ENCODE peak calls at places on chromosomes 6 and 20, in nine cellular contexts. J, A, F, X, B, E, S, D and R are unnamed samples.

GRCh38 chr20:25490656-25491445 is 83.4 kb downstream of the GINS1 start:
- DNase-seq in J (no peak), A (no peak), F (no peak), X (no peak), B (no peak), E (no peak), S (no peak), D (no peak), R (no peak)

GRCh38 chr6:82182756-82183155 is 64.8 kb downstream of the IBTK start:
- DNase-seq in J (no peak), A (peak; percentile 77), F (no peak), X (no peak), B (peak; percentile 56), E (no peak), S (no peak), D (peak; percentile 35), R (no peak)

GRCh38 chr20:59817406-59817805 is 116.0 kb downstream of the SYCP2 start:
- DNase-seq in J (no peak), A (no peak), F (no peak), X (no peak), B (no peak), E (peak; percentile 12), S (no peak), D (no peak), R (no peak)

GRCh38 chr6:149701699-149702098 is 16.2 kb downstream of the LATS1 start:
- DNase-seq in J (no peak), A (no peak), F (no peak), X (no peak), B (peak; percentile 77), E (peak; percentile 38), S (no peak), D (no peak), R (no peak)

GRCh38 chr20:46438156-46438750 is 31.8 kb upstream of the ELMO2 start:
- DNase-seq in J (no peak), A (peak; percentile 67), F (peak; percentile 20), X (peak; percentile 69), B (peak; percentile 73), E (no peak), S (peak; percentile 44), D (peak; percentile 11), R (peak; percentile 50)

GRCh38 chr6:164097557-164098398 is 683.3 kb downstream of the QKI start:
- DNase-seq in J (no peak), A (peak; percentile 75), F (no peak), X (no peak), B (peak; percentile 40), E (peak; percentile 40), S (no peak), D (peak; percentile 78), R (no peak)

GRCh38 chr20:25058797-25059486 is 1.0 kb upstream of the ACSS1 start:
- DNase-seq in J (no peak), A (peak; percentile 57), F (peak; percentile 24), X (peak; percentile 27), B (peak; percentile 37), E (no peak), S (no peak), D (peak; percentile 30), R (no peak)

GRCh38 chr20:38214871-38215788 is 45.4 kb downstream of the KIAA1755 start:
- DNase-seq in J (no peak), A (no peak), F (no peak), X (no peak), B (no peak), E (no peak), S (no peak), D (no peak), R (no peak)

DNA sequence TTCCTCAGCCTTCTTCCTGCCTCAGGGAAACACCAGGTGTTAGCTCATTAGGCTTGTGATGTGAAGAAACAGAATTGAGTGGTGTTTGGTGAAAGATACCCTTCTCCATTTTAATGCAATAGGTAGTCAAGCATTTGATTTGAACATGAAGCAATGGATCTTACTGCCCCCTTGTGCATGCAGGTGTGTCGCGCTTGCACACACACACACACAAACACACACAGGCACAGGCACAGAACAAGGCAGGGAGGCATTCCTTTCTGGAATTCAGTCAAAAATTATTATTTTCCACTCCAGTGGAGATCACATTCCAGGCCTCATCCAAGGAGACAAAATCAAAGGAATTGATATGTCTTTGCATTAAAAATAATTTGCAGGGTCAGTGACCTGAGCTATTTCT is 667.0 kb upstream of the MARCKS start:
- DNase-seq in J (no peak), A (peak; percentile 44), F (no peak), X (no peak), B (no peak), E (no peak), S (no peak), D (no peak), R (no peak)
- TF ChIP-seq CTCF in J (no peak), A (peak; percentile 53), F (no peak), X (no peak), B (no peak), E (peak; percentile 48), S (no peak), D (no peak), R (no peak)

DNA sequence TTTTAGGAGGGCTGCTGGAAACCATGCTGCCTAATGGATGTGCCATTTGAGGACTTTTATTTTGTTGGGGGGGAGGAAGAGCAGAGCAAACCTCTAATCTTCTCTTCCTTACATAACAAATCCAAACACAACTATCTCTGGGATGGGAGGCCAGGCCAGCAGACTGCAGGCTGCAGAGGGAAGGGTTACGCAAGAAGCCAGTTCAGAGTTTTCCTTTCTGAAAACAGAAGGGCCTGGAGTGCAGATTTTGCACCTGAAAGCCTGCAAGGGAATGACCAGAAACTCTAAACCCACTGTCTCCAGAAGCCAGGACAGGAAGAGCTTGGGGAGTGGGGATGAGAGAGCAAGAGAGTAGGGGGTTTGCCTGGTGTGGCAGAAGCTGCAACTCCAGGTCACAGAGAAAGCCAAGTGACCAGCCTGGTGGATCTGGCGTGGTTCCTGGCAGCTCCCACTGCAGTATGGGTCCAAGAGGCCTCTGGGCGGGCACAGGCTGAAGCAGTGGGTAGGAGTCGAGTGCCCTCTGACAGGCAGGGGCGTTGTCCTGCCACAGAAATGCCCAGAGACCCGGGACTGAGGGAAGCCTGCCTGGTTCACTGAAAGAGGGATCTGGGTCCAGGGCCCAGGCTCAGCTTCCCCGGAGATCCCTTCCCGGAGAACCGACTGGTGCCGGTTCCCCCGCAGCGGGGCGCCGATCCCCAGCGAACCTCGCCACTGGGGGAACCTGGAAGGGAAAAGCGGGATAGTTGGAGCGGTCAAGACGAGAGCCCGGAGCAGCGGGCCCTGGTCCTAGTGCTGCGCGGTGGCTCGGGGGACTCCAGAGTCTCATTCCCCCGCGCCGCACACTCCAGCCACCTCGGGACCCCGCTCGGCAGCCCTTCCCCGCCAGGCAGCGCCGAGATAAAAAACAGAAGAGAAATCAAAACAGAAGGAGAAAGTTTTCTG is 6.7 kb downstream of the MAFB start:
- DNase-seq in J (no peak), A (peak; percentile 57), F (no peak), X (no peak), B (peak; percentile 40), E (no peak), S (no peak), D (no peak), R (no peak)
- TF ChIP-seq CTCF in J (no peak), A (no peak), F (no peak), X (no peak), B (no peak), E (no peak), S (no peak), D (no peak), R (no peak)

GRCh38 chr6:156989159-156989806 is 212.1 kb downstream of the ARID1B start:
- DNase-seq in J (no peak), A (no peak), F (no peak), X (no peak), B (no peak), E (no peak), S (no peak), D (no peak), R (no peak)

GRCh38 chr6:156992396-156992795 is 215.2 kb downstream of the ARID1B start:
- DNase-seq in J (no peak), A (peak; percentile 23), F (no peak), X (no peak), B (no peak), E (no peak), S (no peak), D (no peak), R (no peak)

GRCh38 chr6:156985309-156985708 is 208.1 kb downstream of the ARID1B start:
- DNase-seq in J (no peak), A (no peak), F (no peak), X (no peak), B (no peak), E (no peak), S (no peak), D (no peak), R (no peak)

GRCh38 chr6:156991971-156992370 is 214.8 kb downstream of the ARID1B start:
- DNase-seq in J (no peak), A (peak; percentile 56), F (no peak), X (no peak), B (peak; percentile 15), E (no peak), S (no peak), D (peak; percentile 46), R (no peak)

DNA sequence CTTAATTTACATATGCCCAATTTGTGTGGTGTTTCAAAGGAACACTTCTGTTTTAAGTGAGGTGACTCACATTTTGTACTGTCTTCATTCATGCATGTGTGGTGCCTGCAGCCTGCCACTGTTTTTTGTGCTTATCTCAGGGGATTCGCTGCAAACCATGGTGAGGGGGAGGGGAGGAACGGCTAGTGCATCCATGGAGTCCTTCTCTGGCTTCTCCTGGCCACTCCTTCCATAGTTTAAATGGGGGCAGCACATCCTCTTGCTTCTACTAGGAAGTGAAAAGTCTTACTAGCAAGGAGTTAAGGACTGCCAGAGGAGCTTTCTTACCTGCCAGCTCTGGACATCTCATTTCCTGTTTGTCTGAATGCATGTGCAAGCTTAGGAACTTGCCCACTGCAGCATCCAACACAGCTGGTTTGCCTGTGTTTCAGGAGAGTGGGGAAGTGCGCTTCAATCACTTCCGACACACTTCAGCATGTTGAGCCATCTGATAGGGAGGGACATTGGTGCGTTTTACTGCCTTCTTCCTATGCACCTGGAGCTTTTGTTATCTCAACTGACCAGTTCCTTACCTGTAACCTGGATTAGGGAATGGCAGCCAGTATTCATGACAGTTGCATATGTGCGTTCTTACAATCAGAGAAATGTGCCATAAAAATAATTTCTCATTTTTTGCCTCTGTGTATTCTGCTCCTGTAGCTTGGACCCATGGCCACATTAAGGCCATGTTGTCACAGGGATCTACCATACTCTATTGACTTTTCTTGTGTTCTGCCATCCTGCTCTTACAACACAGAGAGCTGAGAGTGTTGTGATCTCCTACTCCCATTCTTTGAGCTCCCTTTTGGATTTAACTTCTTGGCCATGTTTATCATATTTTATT is 211.3 kb downstream of the ARID1B start:
- DNase-seq in J (no peak), A (no peak), F (no peak), X (no peak), B (no peak), E (no peak), S (peak; percentile 53), D (peak; percentile 26), R (peak; percentile 40)
- TF ChIP-seq CTCF in J (no peak), A (no peak), F (no peak), X (no peak), B (no peak), E (no peak), S (no peak), D (no peak), R (no peak)

GRCh38 chr20:56820984-56821383 is 191.9 kb downstream of the TFAP2C start:
- DNase-seq in J (no peak), A (no peak), F (no peak), X (no peak), B (no peak), E (no peak), S (no peak), D (no peak), R (no peak)

GRCh38 chr20:56815796-56816195 is 186.7 kb downstream of the TFAP2C start:
- DNase-seq in J (no peak), A (no peak), F (no peak), X (no peak), B (no peak), E (no peak), S (no peak), D (no peak), R (no peak)

GRCh38 chr20:56816349-56816748 is 187.2 kb downstream of the TFAP2C start:
- DNase-seq in J (no peak), A (no peak), F (no peak), X (no peak), B (no peak), E (no peak), S (no peak), D (no peak), R (no peak)

GRCh38 chr20:56817780-56818675 is 188.9 kb downstream of the TFAP2C start:
- DNase-seq in J (no peak), A (no peak), F (no peak), X (no peak), B (no peak), E (no peak), S (no peak), D (no peak), R (no peak)
- TF ChIP-seq CTCF in J (no peak), A (peak; percentile 23), F (no peak), X (no peak), B (no peak), E (peak; percentile 51), S (no peak), D (no peak), R (no peak)